ENCODE peak calls at places on chromosomes 7 and 10, in five cellular contexts. Y, T, F, I and Z are unnamed samples. For H3K36me3, the result is how much of the 10 kb centered on the place peaks cover.

GRCh38 chr7:7757576-7757975 is 39.2 kb upstream of the RPA3 start:
- DNase-seq in Y (no peak), T (no peak), F (no peak), I (no peak), Z (no peak)

GRCh38 chr10:79084012-79084971 is 15.5 kb downstream of the ZMIZ1 start:
- DNase-seq in Y (peak), T (peak), F (peak), I (no peak), Z (peak)

GRCh38 chr10:71547841-71548493 is 151.2 kb downstream of the CDH23 start:
- DNase-seq in Y (peak), T (no peak), F (peak), I (no peak), Z (peak)

GRCh38 chr10:108132303-108132702 is 967.8 kb upstream of the SORCS1 start:
- DNase-seq in Y (no peak), T (peak), F (no peak), I (no peak), Z (no peak)

GRCh38 chr7:70660819-70661191 is 471.1 kb upstream of the GALNT17 start:
- DNase-seq in Y (no peak), T (no peak), F (no peak), I (no peak), Z (no peak)

GRCh38 chr7:130486114-130486962 is 5.5 kb upstream of the MEST start:
- DNase-seq in Y (peak), T (no peak), F (peak), I (peak), Z (peak)

GRCh38 chr10:58967551-58968418 is 208.7 kb upstream of the PHYHIPL start:
- DNase-seq in Y (no peak), T (peak), F (peak), I (no peak), Z (peak)

GRCh38 chr7:2417981-2418481 is 14.6 kb downstream of the CHST12 start:
- DNase-seq in Y (no peak), T (peak), F (peak), I (no peak), Z (no peak)

GRCh38 chr10:119416855-119417254 is 125.7 kb downstream of the RGS10 start:
- DNase-seq in Y (peak), T (peak), F (peak), I (no peak), Z (peak)

GRCh38 chr10:8034666-8035640 is 19.5 kb upstream of the GATA3 start:
- DNase-seq in Y (no peak), T (no peak), F (no peak), I (no peak), Z (no peak)

DNA sequence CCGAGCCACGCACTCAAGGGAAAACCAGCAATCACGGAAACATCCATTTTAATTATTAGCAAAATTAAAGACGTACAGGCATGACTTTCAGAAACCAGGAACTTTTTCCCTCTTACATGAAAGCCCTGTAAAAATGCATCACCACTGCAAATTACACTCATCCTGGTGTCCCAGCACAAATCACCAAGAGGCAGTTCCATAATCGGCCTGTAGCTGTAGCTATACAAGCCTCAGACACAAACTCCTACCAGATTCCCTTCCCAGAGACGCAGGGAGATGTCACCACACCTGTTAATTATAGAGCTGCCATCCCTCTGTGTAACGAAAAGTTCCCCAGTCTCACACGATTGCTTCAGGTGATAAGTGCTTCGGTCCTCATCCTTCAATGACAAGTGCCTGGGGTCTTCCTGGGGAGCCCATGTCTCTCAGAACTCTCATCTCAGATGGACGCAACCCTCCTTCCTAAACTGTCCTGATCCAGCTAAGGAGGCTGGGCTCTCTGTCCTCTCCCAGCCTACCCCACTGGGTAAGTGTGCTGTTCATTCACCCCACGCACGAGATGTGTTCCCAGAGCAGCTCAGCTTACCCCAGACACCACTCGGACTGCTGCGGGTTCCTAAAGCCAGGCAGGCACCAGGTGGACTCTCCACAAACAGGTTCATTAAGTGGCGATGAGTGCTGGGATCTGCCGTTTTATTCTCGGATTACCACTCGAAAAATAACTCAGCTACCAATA is 5.9 kb downstream of the FGFR2 start:
- DNase-seq in Y (no peak), T (no peak), F (no peak), I (no peak), Z (no peak)
- TF ChIP-seq CTCF in Y (no peak), T (peak), F (no peak), I (no peak), Z (no peak)

GRCh38 chr7:47357398-47357797 is 224.5 kb downstream of the TNS3 start:
- DNase-seq in Y (no peak), T (no peak), F (no peak), I (no peak), Z (no peak)
- H3K36me3 ChIP-seq in Y (under half), T (under half), F (under half), I (under half), Z (under half)

DNA sequence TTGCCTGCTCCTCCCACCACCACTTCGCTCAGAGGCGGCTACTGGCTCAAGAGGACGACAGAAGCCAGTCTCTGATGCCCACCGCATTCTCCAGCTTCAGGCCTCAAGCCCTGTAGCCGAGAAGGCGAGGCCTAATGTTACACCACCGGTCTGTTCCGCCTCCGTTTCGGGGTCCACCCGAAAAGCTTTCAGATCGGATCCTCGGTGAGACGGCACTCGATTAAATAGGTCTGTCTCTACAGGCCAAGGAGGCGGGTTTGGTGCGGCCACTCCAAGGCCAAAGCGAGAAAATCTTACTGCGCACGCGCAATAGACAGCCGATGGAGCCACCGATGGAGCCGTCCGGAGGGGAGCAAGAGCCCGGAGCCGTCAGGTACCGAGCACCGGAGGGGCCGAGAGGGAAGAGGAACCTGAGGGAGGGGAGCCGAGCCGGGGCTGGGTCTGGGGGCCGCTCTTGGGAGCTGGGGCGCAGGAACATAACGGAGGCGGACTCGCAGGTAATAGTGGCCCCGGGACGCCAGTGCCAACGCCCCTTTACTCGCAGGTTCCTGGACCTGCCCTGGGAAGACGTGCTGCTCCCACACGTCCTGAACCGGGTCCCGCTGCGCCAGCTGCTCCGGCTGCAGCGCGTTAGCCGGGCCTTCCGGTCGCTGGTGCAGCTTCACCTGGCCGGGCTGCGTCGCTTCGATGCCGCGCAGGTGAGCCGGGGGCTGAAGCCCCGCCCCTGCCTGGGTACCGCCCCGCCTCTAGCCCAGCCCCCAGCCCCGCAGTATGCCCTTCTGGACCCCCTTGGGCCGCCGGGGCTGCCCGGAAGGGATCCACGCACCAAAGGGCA is at the start of gene FBXL15:
- DNase-seq in Y (peak), T (peak), F (peak), I (peak), Z (peak)
- TF ChIP-seq CTCF in Y (no peak), T (no peak), F (peak), I (no peak), Z (no peak)

DNA sequence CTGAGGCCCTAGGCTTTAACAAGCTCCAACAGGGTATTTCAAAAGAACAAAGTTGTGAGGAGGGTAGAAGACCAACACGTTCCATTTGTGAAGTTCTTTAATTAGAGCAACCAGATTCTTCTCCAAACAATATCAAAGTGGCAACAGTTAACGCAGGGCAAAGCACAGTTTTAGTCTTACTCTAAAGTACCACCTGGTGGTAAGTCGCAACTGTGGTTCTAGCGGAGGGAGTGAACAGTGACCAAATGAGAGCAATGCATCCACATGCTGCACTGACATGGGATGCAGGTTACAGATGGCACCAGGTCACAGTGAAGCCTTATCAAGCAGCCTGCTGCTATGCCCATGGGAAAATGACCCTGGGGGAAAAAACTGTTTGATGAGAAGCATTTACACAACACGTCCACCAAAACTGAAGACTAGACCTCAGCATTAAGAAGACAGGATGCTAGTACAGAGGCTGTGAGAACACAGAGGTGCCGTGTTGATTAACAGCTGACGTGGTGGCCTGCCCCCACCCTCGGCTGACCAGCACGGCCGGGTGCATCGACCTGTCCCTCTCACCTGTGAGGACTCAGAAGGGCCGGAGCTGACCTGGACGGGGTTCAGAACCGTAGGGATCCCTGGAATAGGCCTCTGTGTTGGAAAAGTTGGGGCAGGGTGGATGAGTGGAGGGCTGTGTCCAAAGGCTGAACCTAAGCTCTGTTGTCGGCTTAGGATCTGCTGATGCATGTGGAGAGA is 211.2 kb downstream of the GLI3 start:
- DNase-seq in Y (no peak), T (no peak), F (no peak), I (no peak), Z (no peak)
- H3K36me3 ChIP-seq in Y (under half), T (under half), F (under half), I (under half), Z (under half)

GRCh38 chr7:149735779-149736477 is 37.5 kb downstream of the ZNF467 start:
- DNase-seq in Y (no peak), T (no peak), F (no peak), I (no peak), Z (no peak)
- TF ChIP-seq CTCF in Y (no peak), T (no peak), F (no peak), I (no peak), Z (no peak)

GRCh38 chr10:87966454-87966853 is 103.0 kb downstream of the PTEN start:
- DNase-seq in Y (no peak), T (no peak), F (no peak), I (no peak), Z (no peak)
- H3K36me3 ChIP-seq in Y (under half), T (under half), F (under half), I (under half), Z (under half)

GRCh38 chr7:11155883-11156282 is 182.2 kb downstream of the PHF14 start:
- DNase-seq in Y (no peak), T (no peak), F (no peak), I (no peak), Z (no peak)

GRCh38 chr7:11153694-11154093 is 180.0 kb downstream of the PHF14 start:
- DNase-seq in Y (no peak), T (no peak), F (no peak), I (no peak), Z (no peak)
- TF ChIP-seq CTCF in Y (no peak), T (no peak), F (no peak), I (no peak), Z (no peak)

DNA sequence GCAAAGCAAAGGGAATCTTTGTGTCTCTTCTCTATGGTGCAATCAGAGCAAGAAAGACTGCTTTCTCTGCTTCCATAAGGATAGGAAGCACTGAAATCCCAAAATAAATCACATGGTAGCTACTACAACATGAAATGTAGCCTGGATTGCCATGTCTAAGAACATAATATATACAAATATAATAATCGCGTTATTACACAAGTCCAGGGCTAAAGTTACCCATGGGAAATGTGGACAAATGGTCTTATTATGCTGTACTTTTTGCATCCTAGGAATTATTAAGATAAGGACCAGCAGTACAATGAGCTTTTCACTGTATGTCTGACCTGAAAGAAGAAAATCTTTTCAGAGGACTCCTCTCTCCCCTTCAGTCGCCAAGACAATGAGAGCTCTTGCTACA is 23.5 kb upstream of the PPP3CB start:
- DNase-seq in Y (no peak), T (no peak), F (no peak), I (no peak), Z (no peak)
- H3K36me3 ChIP-seq in Y (under half), T (under half), F (half or more), I (under half), Z (under half)